ENCODE peak calls at places on chromosomes 11 and 22, in five cellular contexts. F is IMR-90, J is uterus, U is esophagus squamous epithelium, E is tibial nerve. B is an unnamed sample.

GRCh38 chr11:116793476-116794096 is 1.9 kb upstream of the APOA5 start:
- DNase-seq in F (peak), J (no peak), U (no peak), E (no peak), B (no peak)

GRCh38 chr11:72599325-72600117 is 74.7 kb downstream of the PDE2A start:
- DNase-seq in F (no peak), J (no peak), U (no peak), E (no peak), B (no peak)

GRCh38 chr11:8167796-8168195 is 1.0 kb downstream of the RIC3 start:
- DNase-seq in F (peak), J (no peak), U (no peak), E (no peak), B (no peak)

GRCh38 chr11:66317322-66317765 is 500 bp upstream of the CD248 start:
- DNase-seq in F (peak), J (peak), U (no peak), E (peak), B (peak)

GRCh38 chr11:79507726-79508125 is 66.9 kb upstream of the TENM4 start:
- DNase-seq in F (no peak), J (no peak), U (no peak), E (no peak), B (no peak)

GRCh38 chr11:44727373-44728084 is 767 bp downstream of the TSPAN18 start:
- DNase-seq in F (peak), J (peak), U (no peak), E (peak), B (peak)

GRCh38 chr11:114078423-114078822 is 18.9 kb downstream of the ZBTB16 start:
- DNase-seq in F (no peak), J (no peak), U (no peak), E (no peak), B (peak)

GRCh38 chr11:36313750-36314500 is 17.8 kb downstream of the PRR5L start:
- DNase-seq in F (no peak), J (no peak), U (no peak), E (no peak), B (no peak)

GRCh38 chr11:34613462-34614183 is 7.3 kb upstream of the EHF start:
- DNase-seq in F (no peak), J (no peak), U (no peak), E (no peak), B (no peak)

GRCh38 chr11:65422633-65423515 is at the start of gene NEAT1:
- DNase-seq in F (peak), J (peak), U (peak), E (peak), B (peak)

GRCh38 chr22:19661156-19661555 is 53.1 kb upstream of the SEPTIN5 start:
- DNase-seq in F (peak), J (no peak), U (no peak), E (no peak), B (no peak)

GRCh38 chr22:25382762-25383161 is 163.3 kb downstream of the CRYBB2 start:
- DNase-seq in F (no peak), J (no peak), U (no peak), E (no peak), B (no peak)

GRCh38 chr11:119106564-119107537 is at the start of gene C2CD2L:
- DNase-seq in F (peak), J (peak), U (peak), E (peak), B (peak)

GRCh38 chr11:44725016-44725651 is 1.6 kb upstream of the TSPAN18 start:
- DNase-seq in F (no peak), J (no peak), U (no peak), E (no peak), B (no peak)

GRCh38 chr22:44342347-44342956 is 29.7 kb upstream of the SHISAL1 start:
- DNase-seq in F (no peak), J (no peak), U (no peak), E (no peak), B (no peak)

GRCh38 chr11:125494601-125494986 is 1.5 kb downstream of the FEZ1 start:
- DNase-seq in F (peak), J (no peak), U (no peak), E (no peak), B (no peak)

GRCh38 chr22:37658133-37659065 is at the start of gene PDXP:
- DNase-seq in F (peak), J (peak), U (peak), E (peak), B (peak)

GRCh38 chr11:126366064-126366822 is 10.8 kb downstream of the ST3GAL4 start:
- DNase-seq in F (no peak), J (no peak), U (no peak), E (no peak), B (peak)

GRCh38 chr22:31616315-31616980 is 45.6 kb downstream of the PISD start:
- DNase-seq in F (no peak), J (no peak), U (no peak), E (no peak), B (no peak)

GRCh38 chr22:31614781-31615480 is 47.1 kb downstream of the PISD start:
- DNase-seq in F (no peak), J (no peak), U (no peak), E (no peak), B (peak)

GRCh38 chr22:31615940-31616314 is 46.1 kb downstream of the PISD start:
- DNase-seq in F (no peak), J (no peak), U (no peak), E (no peak), B (no peak)

GRCh38 chr22:31613904-31614296 is 48.1 kb downstream of the PISD start:
- DNase-seq in F (no peak), J (no peak), U (no peak), E (no peak), B (no peak)

DNA sequence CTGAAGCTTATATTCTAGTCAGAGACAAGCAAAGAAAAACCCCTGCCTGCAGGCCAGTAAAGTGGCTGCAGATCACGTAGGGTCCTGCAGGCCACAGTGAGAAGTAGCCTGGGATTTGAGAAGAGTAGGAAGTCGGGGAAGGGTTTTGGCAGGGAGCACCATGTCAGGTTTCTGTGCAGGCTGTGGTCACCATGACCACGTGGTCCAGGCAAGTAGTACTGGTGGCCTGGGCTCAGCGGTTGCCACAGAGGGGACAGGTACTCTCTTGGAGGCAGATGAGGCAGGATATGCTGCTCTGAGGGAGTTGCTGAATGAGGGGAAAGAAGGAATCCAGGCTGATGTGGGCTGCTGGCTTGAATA is 46.6 kb downstream of the PISD start:
- DNase-seq in F (no peak), J (no peak), U (no peak), E (no peak), B (no peak)
- TF ChIP-seq POLR2A in F (no peak), J (no peak), U (no peak), E (no peak), B (no peak)

GRCh38 chr22:45976351-45977002 is 485 bp downstream of the WNT7B start:
- DNase-seq in F (no peak), J (no peak), U (no peak), E (no peak), B (no peak)

GRCh38 chr22:45972868-45973212 is 4.1 kb downstream of the WNT7B start:
- DNase-seq in F (no peak), J (no peak), U (no peak), E (no peak), B (no peak)

GRCh38 chr22:45972091-45972867 is 4.7 kb downstream of the WNT7B start:
- DNase-seq in F (no peak), J (no peak), U (no peak), E (no peak), B (no peak)

GRCh38 chr22:45975266-45976161 is 1.4 kb downstream of the WNT7B start:
- DNase-seq in F (no peak), J (no peak), U (no peak), E (no peak), B (no peak)

DNA sequence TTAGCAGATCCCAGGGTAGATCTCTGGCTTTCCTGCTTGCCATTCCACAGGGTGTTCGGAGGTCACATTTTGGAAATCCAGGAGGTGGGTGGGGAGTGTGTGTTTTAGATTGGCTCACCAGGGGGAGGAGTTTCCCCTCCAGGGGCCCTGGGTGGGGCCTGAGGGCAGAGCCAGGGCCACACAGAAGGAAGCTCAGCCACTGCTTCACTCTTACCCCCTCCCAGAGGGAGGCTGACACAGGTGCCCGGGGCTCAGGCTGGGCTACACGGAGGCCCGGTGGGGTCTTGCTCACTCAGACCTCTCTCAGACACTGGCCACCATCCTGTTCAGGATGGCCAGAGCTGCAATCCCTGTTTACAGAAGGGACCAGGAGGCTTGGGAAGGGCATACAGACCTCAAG is 2.5 kb downstream of the WNT7B start:
- DNase-seq in F (no peak), J (no peak), U (no peak), E (no peak), B (no peak)
- TF ChIP-seq POLR2A in F (no peak), J (no peak), U (no peak), E (no peak), B (no peak)

GRCh38 chr22:41446639-41447434 is at the start of gene TOB2:
- DNase-seq in F (peak), J (peak), U (peak), E (peak), B (peak)
- TF ChIP-seq POLR2A in F (peak), J (peak), U (peak), E (peak), B (peak)

GRCh38 chr22:23140385-23140784 is 1.4 kb downstream of the RSPH14 start:
- DNase-seq in F (no peak), J (no peak), U (no peak), E (no peak), B (no peak)

GRCh38 chr22:23137468-23137867 is 4.3 kb downstream of the RSPH14 start:
- DNase-seq in F (no peak), J (no peak), U (no peak), E (no peak), B (no peak)

GRCh38 chr22:23133922-23134321 is 7.9 kb downstream of the RSPH14 start:
- DNase-seq in F (no peak), J (no peak), U (no peak), E (no peak), B (no peak)

GRCh38 chr22:23138584-23139469 is 3.0 kb downstream of the RSPH14 start:
- DNase-seq in F (no peak), J (no peak), U (no peak), E (no peak), B (no peak)

DNA sequence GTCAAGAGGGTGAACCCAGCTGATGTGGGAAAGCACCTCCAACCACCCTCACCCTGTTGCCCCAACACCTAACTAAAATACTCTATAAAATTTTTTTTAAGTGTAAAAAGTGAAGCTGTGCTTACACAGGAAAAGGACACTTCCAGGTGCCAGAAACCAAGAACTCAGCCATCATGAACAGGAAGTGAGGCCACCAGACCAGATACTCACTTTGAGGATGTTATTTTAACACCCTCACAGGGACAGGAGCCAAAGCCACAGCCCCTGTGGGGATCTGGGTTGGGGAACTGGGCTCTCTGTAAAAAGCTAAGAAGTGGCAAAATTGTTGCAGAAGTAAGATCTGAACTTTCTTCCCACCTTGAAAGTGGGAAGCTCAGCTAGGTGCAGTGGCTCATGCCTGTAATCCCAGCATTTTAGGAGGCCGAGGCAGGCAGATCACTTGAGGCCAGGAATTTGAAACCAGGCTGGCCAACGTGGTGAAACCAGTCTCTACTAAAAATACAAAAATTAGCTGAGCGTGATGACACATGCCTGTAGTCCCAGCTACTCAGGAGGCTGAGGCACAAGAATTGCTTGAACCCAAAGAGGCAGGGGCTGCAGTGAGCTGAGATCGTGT is 3.8 kb downstream of the RSPH14 start:
- DNase-seq in F (no peak), J (no peak), U (no peak), E (no peak), B (no peak)
- TF ChIP-seq POLR2A in F (no peak), J (no peak), U (no peak), E (no peak), B (no peak)

GRCh38 chr22:35648066-35649025 is at the start of gene APOL6:
- DNase-seq in F (peak), J (peak), U (no peak), E (peak), B (peak)
- TF ChIP-seq POLR2A in F (peak), J (peak), U (no peak), E (no peak), B (peak)